ENCODE peak calls at places on chromosomes 3 and 15, in five cellular contexts. One of them, this sample, is unnamed.

GRCh38 chr3:197912770-197913476 is 37.1 kb upstream of the RPL35A start:
- DNase-seq in HepG2: no peak
- DNase-seq in H1: no peak
- DNase-seq in A549: no peak
- DNase-seq in K562: no peak
- DNase-seq in this sample: no peak

GRCh38 chr3:134364936-134365765 is 9.1 kb downstream of the AMOTL2 start:
- DNase-seq in HepG2: no peak
- DNase-seq in H1: no peak
- DNase-seq in A549: no peak
- DNase-seq in K562: no peak
- DNase-seq in this sample: peak; percentile 44

GRCh38 chr3:71652786-71653419 is 69.4 kb upstream of the FOXP1 start:
- DNase-seq in HepG2: peak; percentile 50
- DNase-seq in H1: no peak
- DNase-seq in A549: peak; percentile 34
- DNase-seq in K562: peak; percentile 17
- DNase-seq in this sample: peak; percentile 78

GRCh38 chr15:85974348-85974705 is 105.3 kb upstream of the AGBL1 start:
- DNase-seq in HepG2: no peak
- DNase-seq in H1: no peak
- DNase-seq in A549: no peak
- DNase-seq in K562: no peak
- DNase-seq in this sample: no peak

GRCh38 chr15:29631076-29632070 is 190.9 kb downstream of the TJP1 start:
- DNase-seq in HepG2: no peak
- DNase-seq in H1: no peak
- DNase-seq in A549: no peak
- DNase-seq in K562: no peak
- DNase-seq in this sample: no peak

GRCh38 chr3:76365284-76365683 is 579.9 kb upstream of the ZNF717 start:
- DNase-seq in HepG2: no peak
- DNase-seq in H1: no peak
- DNase-seq in A549: no peak
- DNase-seq in K562: no peak
- DNase-seq in this sample: no peak

GRCh38 chr15:42608110-42608531 is 32.7 kb downstream of the STARD9 start:
- DNase-seq in HepG2: no peak
- DNase-seq in H1: no peak
- DNase-seq in A549: no peak
- DNase-seq in K562: no peak
- DNase-seq in this sample: peak; percentile 65

GRCh38 chr15:63553388-63553791 is 43.8 kb upstream of the FBXL22 start:
- DNase-seq in HepG2: no peak
- DNase-seq in H1: no peak
- DNase-seq in A549: no peak
- DNase-seq in K562: no peak
- DNase-seq in this sample: peak; percentile 89

GRCh38 chr3:101884776-101885175 is 35.5 kb downstream of the NFKBIZ start:
- DNase-seq in HepG2: no peak
- DNase-seq in H1: no peak
- DNase-seq in A549: no peak
- DNase-seq in K562: no peak
- DNase-seq in this sample: no peak

GRCh38 chr15:67903708-67904107 is 63.9 kb upstream of the RNU6-1 start:
- DNase-seq in HepG2: no peak
- DNase-seq in H1: no peak
- DNase-seq in A549: no peak
- DNase-seq in K562: no peak
- DNase-seq in this sample: no peak

GRCh38 chr15:67906382-67906781 is 66.5 kb upstream of the RNU6-1 start:
- DNase-seq in HepG2: peak; percentile 41
- DNase-seq in H1: no peak
- DNase-seq in A549: no peak
- DNase-seq in K562: no peak
- DNase-seq in this sample: no peak

GRCh38 chr15:67907175-67907723 is 67.4 kb upstream of the RNU6-1 start:
- DNase-seq in HepG2: no peak
- DNase-seq in H1: no peak
- DNase-seq in A549: no peak
- DNase-seq in K562: no peak
- DNase-seq in this sample: no peak

GRCh38 chr15:67902579-67902979 is 62.7 kb upstream of the RNU6-1 start:
- DNase-seq in HepG2: no peak
- DNase-seq in H1: no peak
- DNase-seq in A549: no peak
- DNase-seq in K562: peak; percentile 27
- DNase-seq in this sample: no peak

DNA sequence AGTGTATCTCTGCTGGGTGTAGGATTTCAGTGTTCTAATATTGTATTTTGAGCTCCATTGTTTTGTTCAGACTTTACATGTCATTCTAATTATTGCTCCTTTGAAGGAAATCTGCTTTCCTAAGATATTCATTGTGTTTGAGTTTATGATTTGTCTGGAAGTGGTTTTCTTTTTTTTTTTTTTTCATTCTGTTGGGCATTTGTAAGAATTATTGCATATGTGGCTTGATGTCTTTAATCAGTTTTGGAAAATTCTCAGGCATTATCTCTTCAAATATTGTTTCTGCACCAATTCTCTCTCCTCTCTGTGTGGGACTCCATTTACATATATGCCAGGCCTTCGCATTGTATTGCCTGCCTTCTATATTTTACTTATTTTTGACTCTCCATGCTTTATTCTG is 65.8 kb upstream of the RNU6-1 start:
- DNase-seq in HepG2: no peak
- DNase-seq in H1: no peak
- DNase-seq in A549: no peak
- DNase-seq in K562: no peak
- DNase-seq in this sample: no peak
- TF ChIP-seq JUN in HepG2: no peak
- TF ChIP-seq JUN in H1: no peak
- TF ChIP-seq JUN in A549: no peak
- TF ChIP-seq JUN in K562: no peak
- TF ChIP-seq JUN in this sample: no peak

DNA sequence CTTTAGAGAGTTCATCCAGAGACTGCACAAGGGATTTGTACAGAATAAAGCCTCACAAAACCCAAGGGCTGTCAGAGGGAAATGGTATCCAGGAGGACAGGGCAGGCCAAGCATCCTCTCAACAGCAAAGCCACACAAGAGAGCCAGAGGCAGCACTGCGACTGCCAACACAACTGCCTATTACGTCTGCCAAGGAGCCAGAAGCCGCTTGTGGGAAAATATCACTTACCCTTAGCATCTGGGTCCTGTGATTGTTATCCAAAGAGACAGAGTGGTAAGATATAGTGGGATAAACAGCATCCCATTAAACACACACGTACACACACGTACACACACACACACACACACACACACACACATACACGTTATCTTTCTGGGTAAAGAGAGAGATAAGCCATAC is 618.3 kb upstream of the AGTR1 start:
- DNase-seq in HepG2: no peak
- DNase-seq in H1: no peak
- DNase-seq in A549: no peak
- DNase-seq in K562: no peak
- DNase-seq in this sample: no peak
- H3K4me2 ChIP-seq in HepG2: no peak overlapping the region
- H3K4me2 ChIP-seq in H1: no peak overlapping the region
- H3K4me2 ChIP-seq in A549: no peak overlapping the region
- H3K4me2 ChIP-seq in K562: no peak overlapping the region
- H3K4me2 ChIP-seq in this sample: no peak overlapping the region

GRCh38 chr3:21017115-21017852 is 733.7 kb downstream of the ZNF385D start:
- DNase-seq in HepG2: no peak
- DNase-seq in H1: peak; percentile 31
- DNase-seq in A549: no peak
- DNase-seq in K562: no peak
- DNase-seq in this sample: no peak
- TF ChIP-seq JUN in HepG2: no peak
- TF ChIP-seq JUN in H1: no peak
- TF ChIP-seq JUN in A549: no peak
- TF ChIP-seq JUN in K562: no peak
- TF ChIP-seq JUN in this sample: no peak

DNA sequence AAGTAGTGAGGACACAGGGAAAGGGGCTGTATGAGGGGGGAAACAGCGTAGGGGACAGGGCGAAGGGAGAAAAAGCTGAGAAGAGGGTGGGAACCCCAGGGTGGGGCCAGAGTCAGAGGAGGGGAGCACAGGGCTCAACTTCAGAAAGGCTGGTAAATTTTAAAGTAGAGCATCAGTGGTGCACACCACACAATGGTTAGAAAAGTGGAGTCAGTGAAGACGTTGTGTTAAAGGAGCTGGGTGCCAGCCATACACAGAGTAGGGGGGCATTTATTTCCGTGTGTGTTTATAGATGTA is 3.0 kb upstream of the RPP25 start:
- DNase-seq in HepG2: no peak
- DNase-seq in H1: no peak
- DNase-seq in A549: no peak
- DNase-seq in K562: no peak
- DNase-seq in this sample: no peak
- H3K4me2 ChIP-seq in HepG2: peak overlapping the region; percentile 97
- H3K4me2 ChIP-seq in H1: peak overlapping the region; percentile 95
- H3K4me2 ChIP-seq in A549: no peak overlapping the region
- H3K4me2 ChIP-seq in K562: no peak overlapping the region
- H3K4me2 ChIP-seq in this sample: no peak overlapping the region

GRCh38 chr3:124395165-124395564 is 335.1 kb upstream of the UMPS start:
- DNase-seq in HepG2: no peak
- DNase-seq in H1: no peak
- DNase-seq in A549: no peak
- DNase-seq in K562: no peak
- DNase-seq in this sample: no peak
- TF ChIP-seq JUN in HepG2: no peak
- TF ChIP-seq JUN in H1: no peak
- TF ChIP-seq JUN in A549: no peak
- TF ChIP-seq JUN in K562: no peak
- TF ChIP-seq JUN in this sample: no peak

DNA sequence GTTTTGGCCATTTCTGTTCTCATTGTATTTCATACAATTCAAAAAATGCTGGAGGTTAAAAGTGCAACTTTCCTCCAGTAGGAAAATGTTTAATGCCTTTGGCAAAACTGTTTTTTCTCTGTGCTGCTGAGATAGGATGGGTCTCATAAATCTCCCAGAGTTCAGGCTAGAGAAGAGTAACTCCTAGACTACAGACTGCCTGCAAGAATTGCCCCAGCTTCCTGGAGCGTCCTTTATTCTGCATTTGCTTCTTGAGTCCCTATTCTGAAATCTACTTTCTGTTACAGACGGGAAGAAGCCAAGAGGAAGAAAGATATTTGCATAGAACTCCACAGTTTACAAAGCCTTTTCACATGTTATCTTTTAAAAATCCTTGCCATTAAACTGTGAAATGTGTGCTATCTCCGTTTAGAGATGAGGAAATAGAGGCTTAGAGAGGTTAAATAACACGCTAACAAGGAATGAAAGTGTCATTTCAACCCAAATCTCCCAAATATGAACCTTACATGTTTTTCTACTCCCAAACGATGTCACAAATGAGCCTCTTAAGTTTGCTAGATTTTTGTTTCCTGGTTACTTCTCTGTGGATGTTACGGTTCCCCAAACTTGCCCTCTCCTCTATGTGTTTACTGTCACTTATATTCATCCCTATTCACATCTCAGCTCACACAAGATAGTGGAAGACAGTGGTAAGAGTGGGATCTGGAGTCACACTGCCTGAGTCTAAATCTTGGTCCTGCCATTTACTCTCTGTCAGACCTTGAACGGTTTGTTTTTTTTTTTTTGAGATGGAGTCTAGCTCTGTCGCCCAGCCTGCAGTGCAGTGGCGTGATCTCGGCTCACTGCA is 17.4 kb downstream of the NANOGP8 start:
- DNase-seq in HepG2: no peak
- DNase-seq in H1: no peak
- DNase-seq in A549: no peak
- DNase-seq in K562: no peak
- DNase-seq in this sample: no peak
- H3K4me2 ChIP-seq in HepG2: no peak overlapping the region
- H3K4me2 ChIP-seq in H1: no peak overlapping the region
- H3K4me2 ChIP-seq in A549: no peak overlapping the region
- H3K4me2 ChIP-seq in K562: peak overlapping the region; percentile 35
- H3K4me2 ChIP-seq in this sample: no peak overlapping the region

DNA sequence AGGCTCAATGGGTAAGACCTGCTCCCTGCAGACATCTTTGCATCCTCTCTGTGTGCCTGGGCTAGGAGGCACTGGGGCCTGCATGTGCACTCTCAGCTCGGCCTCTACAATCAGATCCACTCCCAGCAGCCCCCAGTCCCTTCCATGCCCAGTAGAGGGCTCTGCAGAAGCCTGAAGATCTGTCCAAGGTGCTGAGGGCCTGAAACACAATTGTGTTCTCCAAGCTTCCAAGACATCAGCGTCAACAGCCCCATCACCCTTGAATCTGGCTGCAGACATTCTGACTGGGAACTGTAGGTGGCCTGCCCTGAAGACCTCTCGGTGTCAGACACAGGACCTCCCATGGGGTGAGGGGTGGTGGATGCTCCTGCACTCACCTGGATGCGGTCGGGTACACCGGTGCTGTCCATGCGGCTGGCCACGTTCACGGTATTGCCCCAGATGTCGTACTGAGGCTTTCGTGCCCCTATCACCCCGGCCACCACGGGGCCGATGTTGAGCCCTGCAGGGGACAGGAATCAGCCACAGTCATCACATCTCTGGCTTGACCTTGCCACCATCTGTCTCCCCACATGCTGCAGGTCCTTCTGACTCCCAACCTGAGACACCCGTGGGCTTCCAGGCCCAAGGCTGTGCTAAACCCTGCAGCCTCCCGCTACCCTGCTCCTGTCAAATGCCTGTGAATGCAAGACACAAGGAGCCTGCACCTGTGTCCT is 84.7 kb downstream of the SEC22A start:
- DNase-seq in HepG2: peak; percentile 48
- DNase-seq in H1: peak; percentile 34
- DNase-seq in A549: peak; percentile 81
- DNase-seq in K562: peak; percentile 63
- DNase-seq in this sample: peak; percentile 52
- TF ChIP-seq JUN in HepG2: no peak
- TF ChIP-seq JUN in H1: no peak
- TF ChIP-seq JUN in A549: no peak
- TF ChIP-seq JUN in K562: no peak
- TF ChIP-seq JUN in this sample: no peak

GRCh38 chr3:146969356-146969755 is 364.2 kb upstream of the PLSCR5 start:
- DNase-seq in HepG2: no peak
- DNase-seq in H1: no peak
- DNase-seq in A549: no peak
- DNase-seq in K562: no peak
- DNase-seq in this sample: no peak

GRCh38 chr3:146970236-146970635 is 365.1 kb upstream of the PLSCR5 start:
- DNase-seq in HepG2: no peak
- DNase-seq in H1: no peak
- DNase-seq in A549: no peak
- DNase-seq in K562: no peak
- DNase-seq in this sample: no peak

GRCh38 chr3:146966124-146966523 is 361.0 kb upstream of the PLSCR5 start:
- DNase-seq in HepG2: no peak
- DNase-seq in H1: no peak
- DNase-seq in A549: no peak
- DNase-seq in K562: no peak
- DNase-seq in this sample: no peak

GRCh38 chr3:146968204-146968651 is 363.1 kb upstream of the PLSCR5 start:
- DNase-seq in HepG2: no peak
- DNase-seq in H1: peak; percentile 5
- DNase-seq in A549: no peak
- DNase-seq in K562: no peak
- DNase-seq in this sample: peak; percentile 46

GRCh38 chr3:146967786-146968185 is 362.6 kb upstream of the PLSCR5 start:
- DNase-seq in HepG2: no peak
- DNase-seq in H1: no peak
- DNase-seq in A549: no peak
- DNase-seq in K562: no peak
- DNase-seq in this sample: no peak
- H3K4me2 ChIP-seq in HepG2: no peak overlapping the region
- H3K4me2 ChIP-seq in H1: no peak overlapping the region
- H3K4me2 ChIP-seq in A549: no peak overlapping the region
- H3K4me2 ChIP-seq in K562: no peak overlapping the region
- H3K4me2 ChIP-seq in this sample: peak overlapping the region; percentile 8

This sample was measured in endothelial cell of umbilical vein.